ENCODE peak calls at places on chromosomes 1 and 21, in ten cellular contexts. Z is astrocyte of the spinal cord; G is fibroblast of villous mesenchyme; V is activated CD4-positive, alpha-beta T cell treated with anti-CD3 and anti-CD28 coated beads, Interleukin-2, amount 10 ng/mL, durations not matched to agents 24 days and 14 days; C is neural crest cell; T is NCI-H524; J is NCI-H1694 treated with DMSO at 0.1 percent for 48 hours; W is hypothalamus; O is NCI-H774; K is cerebellum. M is an unnamed sample.

GRCh38 chr1:63739452-63739851 is 34.4 kb upstream of the ROR1 start:
- DNase-seq in Z (no peak), G (no peak), V (no peak), C (no peak), T (no peak), J (no peak), W (no peak), O (no peak), K (no peak), M (no peak)

GRCh38 chr1:244497805-244498204 is 36.7 kb downstream of the CATSPERE start:
- DNase-seq in Z (no peak), G (no peak), V (no peak), C (no peak), T (no peak), J (no peak), W (no peak), O (no peak), K (no peak), M (no peak)

GRCh38 chr1:1285618-1286311 is 5.5 kb downstream of the SCNN1D start:
- DNase-seq in Z (no peak), G (no peak), V (no peak), C (no peak), T (peak), J (no peak), W (no peak), O (no peak), K (no peak), M (no peak)

GRCh38 chr1:51726544-51727225 is 109.8 kb downstream of the OSBPL9 start:
- DNase-seq in Z (no peak), G (no peak), V (no peak), C (no peak), T (no peak), J (no peak), W (no peak), O (no peak), K (no peak), M (no peak)

GRCh38 chr1:156423422-156424352 is 54.7 kb downstream of the RHBG start:
- DNase-seq in Z (no peak), G (no peak), V (no peak), C (no peak), T (no peak), J (no peak), W (no peak), O (no peak), K (no peak), M (no peak)

GRCh38 chr1:9537863-9538668 is 1.2 kb upstream of the SLC25A33 start:
- DNase-seq in Z (no peak), G (no peak), V (no peak), C (no peak), T (no peak), J (no peak), W (no peak), O (no peak), K (no peak), M (no peak)

GRCh38 chr21:34340062-34340461 is 23.7 kb upstream of the KCNE2 start:
- DNase-seq in Z (no peak), G (no peak), V (no peak), C (no peak), T (no peak), J (no peak), W (no peak), O (no peak), K (no peak), M (no peak)

GRCh38 chr1:177385760-177386698 is 215.3 kb downstream of the BRINP2 start:
- DNase-seq in Z (peak), G (no peak), V (no peak), C (no peak), T (peak), J (no peak), W (no peak), O (no peak), K (no peak), M (no peak)

GRCh38 chr1:52141513-52142219 is at the start of gene ZFYVE9:
- DNase-seq in Z (peak), G (peak), V (peak), C (peak), T (peak), J (peak), W (peak), O (peak), K (peak), M (peak)

GRCh38 chr1:57824535-57824934 is 400.7 kb upstream of the DAB1 start:
- DNase-seq in Z (no peak), G (no peak), V (no peak), C (no peak), T (no peak), J (peak), W (no peak), O (no peak), K (no peak), M (no peak)

GRCh38 chr1:20696397-20697333 is 21.1 kb downstream of the KIF17 start:
- DNase-seq in Z (peak), G (peak), V (peak), C (peak), T (peak), J (peak), W (peak), O (peak), K (peak), M (peak)

GRCh38 chr1:45356186-45356585 is 15.9 kb upstream of the MUTYH start:
- DNase-seq in Z (no peak), G (no peak), V (no peak), C (no peak), T (no peak), J (no peak), W (no peak), O (no peak), K (no peak), M (no peak)

GRCh38 chr21:20617130-20617529 is 381.1 kb upstream of the NCAM2 start:
- DNase-seq in Z (no peak), G (no peak), V (no peak), C (no peak), T (no peak), J (no peak), W (no peak), O (peak), K (no peak), M (no peak)

GRCh38 chr21:33025471-33026298 is at the start of gene OLIG2:
- DNase-seq in Z (no peak), G (peak), V (peak), C (peak), T (peak), J (peak), W (peak), O (peak), K (peak), M (no peak)

GRCh38 chr1:243798726-243799125 is 51.3 kb downstream of the AKT3 start:
- DNase-seq in Z (peak), G (peak), V (no peak), C (no peak), T (no peak), J (no peak), W (no peak), O (no peak), K (no peak), M (no peak)

GRCh38 chr1:52631759-52632331 is 1.1 kb upstream of the SHISAL2A start:
- DNase-seq in Z (no peak), G (no peak), V (no peak), C (no peak), T (no peak), J (no peak), W (no peak), O (no peak), K (no peak), M (no peak)

GRCh38 chr1:154445040-154445472 is 39.9 kb downstream of the IL6R start:
- DNase-seq in Z (peak), G (peak), V (peak), C (no peak), T (no peak), J (no peak), W (no peak), O (no peak), K (no peak), M (no peak)

GRCh38 chr1:2163205-2163604 is 31.4 kb downstream of the FAAP20 start:
- DNase-seq in Z (no peak), G (no peak), V (no peak), C (no peak), T (no peak), J (no peak), W (no peak), O (no peak), K (no peak), M (no peak)

GRCh38 chr1:209260146-209260545 is 323.4 kb upstream of the CAMK1G start:
- DNase-seq in Z (no peak), G (no peak), V (no peak), C (no peak), T (no peak), J (no peak), W (no peak), O (no peak), K (no peak), M (no peak)